ENCODE peak calls at places on chromosome 6, in six cellular contexts. H, V, T, I, G and X are unnamed samples.

GRCh38 chr6:121876721-121877120 is 441.3 kb downstream of the GJA1 start:
- DNase-seq in H (no peak), V (no peak), T (peak; percentile 35), I (no peak), G (no peak), X (no peak)

GRCh38 chr6:117547688-117548621 is 54.4 kb downstream of the GOPC start:
- DNase-seq in H (peak; percentile 11), V (no peak), T (peak; percentile 59), I (peak; percentile 81), G (no peak), X (peak; percentile 67)

GRCh38 chr6:73299171-73300073 is 36.4 kb upstream of the KHDC1 start:
- DNase-seq in H (no peak), V (no peak), T (no peak), I (peak; percentile 52), G (no peak), X (peak; percentile 36)

GRCh38 chr6:70956451-70957283 is at the start of gene B3GAT2:
- DNase-seq in H (no peak), V (no peak), T (peak; percentile 21), I (peak; percentile 40), G (no peak), X (peak; percentile 4)

GRCh38 chr6:106966671-106967522 is 7.6 kb downstream of the CD24 start:
- DNase-seq in H (no peak), V (no peak), T (no peak), I (no peak), G (no peak), X (no peak)

GRCh38 chr6:113636357-113636824 is 220.8 kb upstream of the MARCKS start:
- DNase-seq in H (no peak), V (no peak), T (peak; percentile 21), I (no peak), G (no peak), X (no peak)

GRCh38 chr6:35687658-35688604 is 784 bp downstream of the FKBP5 start:
- DNase-seq in H (peak; percentile 39), V (peak; percentile 37), T (no peak), I (peak; percentile 77), G (peak; percentile 60), X (peak; percentile 55)

GRCh38 chr6:143673638-143674037 is 4.1 kb upstream of the PHACTR2 start:
- DNase-seq in H (no peak), V (no peak), T (no peak), I (no peak), G (peak; percentile 80), X (no peak)